ENCODE peak calls at places on chromosome 20, in four cellular contexts. V is naive thymus-derived CD4-positive, alpha-beta T cell; R is heart left ventricle; U is CD8-positive, alpha-beta memory T cell. H is an unnamed sample. For H3K4me1, the result is how much of the 10 kb centered on the place peaks cover.

GRCh38 chr20:63052571-63053429 is 46.0 kb upstream of the BHLHE23 start:
- DNase-seq in R (no peak), V (no peak), U (no peak), H (peak)

GRCh38 chr20:642398-643174 is 10.4 kb downstream of the SRXN1 start:
- DNase-seq in R (peak), V (no peak), U (no peak), H (no peak)

GRCh38 chr20:20205862-20206236 is 153.5 kb downstream of the CFAP61 start:
- DNase-seq in U (no peak), R (no peak), V (no peak), H (no peak)

GRCh38 chr20:51528263-51529026 is 14.1 kb downstream of the NFATC2 start:
- DNase-seq in U (peak), R (no peak), V (peak), H (no peak)

GRCh38 chr20:37305839-37306238 is 16.4 kb downstream of the MANBAL start:
- DNase-seq in V (no peak), U (no peak), R (no peak), H (no peak)

GRCh38 chr20:50385733-50386640 is 124.2 kb upstream of the PTPN1 start:
- DNase-seq in R (no peak), U (peak), V (peak), H (no peak)

GRCh38 chr20:53276143-53276542 is 304.0 kb downstream of the TSHZ2 start:
- DNase-seq in U (no peak), V (no peak), R (peak), H (no peak)

GRCh38 chr20:32439132-32439829 is 81.2 kb downstream of the ASXL1 start:
- DNase-seq in V (no peak), U (no peak), R (no peak), H (no peak)

GRCh38 chr20:13984211-13984610 is 6.2 kb downstream of the SEL1L2 start:
- DNase-seq in V (no peak), U (no peak), R (no peak), H (no peak)

GRCh38 chr20:4728121-4728520 is 6.4 kb downstream of the PRND start:
- DNase-seq in R (no peak), V (no peak), U (no peak), H (no peak)

GRCh38 chr20:50919567-50919966 is 11.7 kb downstream of the ADNP start:
- DNase-seq in V (no peak), U (no peak), R (no peak), H (peak)

GRCh38 chr20:36386236-36386635 is 80.1 kb downstream of the DLGAP4 start:
- DNase-seq in V (no peak), U (no peak), R (no peak), H (no peak)

GRCh38 chr20:23235173-23236027 is 115.2 kb upstream of the NXT1 start:
- DNase-seq in V (no peak), U (no peak), R (peak), H (peak)

GRCh38 chr20:63017076-63017825 is 10.5 kb upstream of the BHLHE23 start:
- DNase-seq in U (no peak), V (no peak), R (peak), H (no peak)

GRCh38 chr20:25239387-25240370 is 8.2 kb upstream of the PYGB start:
- DNase-seq in U (no peak), R (no peak), V (no peak), H (no peak)
- H3K4me1 ChIP-seq in U (under half), R (under half), V (under half), H (under half)

GRCh38 chr20:25247100-25247665 is 702 bp upstream of the PYGB start:
- DNase-seq in U (no peak), R (peak), V (no peak), H (peak)

GRCh38 chr20:25244976-25245375 is 2.9 kb upstream of the PYGB start:
- DNase-seq in U (no peak), R (no peak), V (no peak), H (no peak)

GRCh38 chr20:25245461-25245860 is 2.4 kb upstream of the PYGB start:
- DNase-seq in V (no peak), R (no peak), U (no peak), H (no peak)

GRCh38 chr20:25247666-25248500 is at the start of gene PYGB:
- DNase-seq in V (peak), U (peak), R (peak), H (peak)

GRCh38 chr20:25246182-25246943 is 1.5 kb upstream of the PYGB start:
- DNase-seq in V (no peak), U (no peak), R (no peak), H (no peak)
- H3K4me3 ChIP-seq in V (peak), U (no peak), R (no peak), H (no peak)

GRCh38 chr20:64070244-64070993 is 7.4 kb downstream of the TCEA2 start:
- DNase-seq in V (no peak), R (no peak), U (no peak), H (no peak)
- H3K4me1 ChIP-seq in V (under half), R (under half), U (under half), H (under half)

DNA sequence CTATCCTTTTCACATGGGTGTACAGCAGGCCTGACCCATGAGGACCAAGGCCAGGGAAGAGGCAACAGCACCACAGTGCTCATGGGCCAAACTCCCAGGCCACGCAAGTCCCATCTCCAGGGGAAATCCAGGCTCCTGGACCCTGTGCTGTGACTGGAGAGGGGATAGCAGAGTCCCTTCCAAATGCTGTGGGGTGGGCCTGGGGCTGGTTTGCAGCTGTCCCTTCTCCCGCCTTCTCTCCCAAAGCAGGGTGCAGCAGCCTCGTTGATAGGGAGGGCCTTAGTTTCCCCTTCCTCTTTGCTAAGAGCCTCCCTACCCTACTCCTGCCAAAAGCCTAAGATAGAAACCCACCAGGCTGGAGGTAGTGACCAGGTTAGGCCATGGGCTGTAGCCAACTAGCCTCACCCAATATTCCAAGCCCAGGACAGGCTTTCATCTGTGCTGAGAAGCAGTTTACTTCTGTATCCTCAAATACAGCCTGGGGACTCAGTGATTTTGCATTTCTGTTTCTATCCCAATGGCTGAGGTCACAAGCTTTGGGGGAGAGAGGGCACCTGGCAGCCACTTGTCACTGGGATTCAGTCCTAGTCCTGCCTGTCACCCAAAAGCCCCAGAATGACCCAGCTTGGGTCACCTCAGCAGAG is 1.4 kb downstream of the CTSZ start:
- DNase-seq in R (no peak), V (no peak), U (no peak), H (no peak)
- H3K4me3 ChIP-seq in R (peak), V (peak), U (peak), H (peak)